ENCODE peak calls at places on chromosomes 7 and 10, in seven cellular contexts. N is ovary, E is psoas muscle, L is CD14-positive monocyte, P is foreskin fibroblast, I is lung, O is GM23338. W is an unnamed sample.

GRCh38 chr7:978049-978346 is 2.6 kb upstream of the COX19 start:
- DNase-seq in O (no peak), L (no peak), I (no peak), E (no peak), P (no peak), N (no peak), W (peak; percentile 62)

GRCh38 chr7:151537818-151538561 is 18.3 kb upstream of the RHEB start:
- DNase-seq in N (peak; percentile 55), I (no peak), P (peak; percentile 52), E (no peak), O (no peak), L (no peak), W (no peak)

GRCh38 chr10:88315746-88316145 is 267.4 kb downstream of the RNLS start:
- DNase-seq in N (no peak), E (no peak), O (no peak), L (no peak), I (no peak), P (peak; percentile 42), W (no peak)

GRCh38 chr10:5659702-5660528 is 6.5 kb downstream of the ASB13 start:
- DNase-seq in O (peak; percentile 20), N (no peak), I (peak; percentile 52), E (peak; percentile 62), L (peak; percentile 82), P (peak; percentile 89), W (peak; percentile 89)

GRCh38 chr10:5691786-5692185 is 7.1 kb downstream of the TASOR2 start:
- DNase-seq in E (no peak), P (no peak), I (no peak), L (no peak), O (peak; percentile 19), N (no peak), W (no peak)

GRCh38 chr10:19098803-19099202 is 50.2 kb downstream of the MALRD1 start:
- DNase-seq in N (no peak), O (no peak), L (no peak), I (no peak), P (no peak), E (no peak), W (no peak)

GRCh38 chr7:41880107-41880506 is 177.2 kb upstream of the INHBA start:
- DNase-seq in O (no peak), E (no peak), I (no peak), N (no peak), L (no peak), P (peak; percentile 65), W (no peak)

GRCh38 chr7:41007351-41007751 is 695.5 kb downstream of the INHBA start:
- DNase-seq in E (no peak), O (no peak), P (no peak), L (no peak), I (no peak), N (no peak), W (no peak)

GRCh38 chr10:90162464-90162863 is 461.1 kb downstream of the KIF20B start:
- DNase-seq in L (no peak), P (peak; percentile 86), N (no peak), E (no peak), O (no peak), I (no peak), W (no peak)

GRCh38 chr7:67955061-67955460 is 958.4 kb downstream of the TYW1 start:
- DNase-seq in E (no peak), O (no peak), P (no peak), I (no peak), N (no peak), L (no peak), W (no peak)

GRCh38 chr10:91796332-91797076 is 1.7 kb upstream of the TNKS2 start:
- DNase-seq in O (peak; percentile 72), L (no peak), N (peak; percentile 44), I (peak; percentile 39), P (peak; percentile 9), E (no peak), W (peak; percentile 77)

GRCh38 chr7:74092964-74093339 is 9.3 kb downstream of the LIMK1 start:
- DNase-seq in E (peak; percentile 70), N (peak; percentile 60), I (peak; percentile 42), L (peak; percentile 65), P (peak; percentile 46), O (peak; percentile 28), W (peak; percentile 87)

GRCh38 chr10:112087953-112088352 is 95.6 kb downstream of the GPAM start:
- DNase-seq in P (no peak), E (no peak), I (no peak), L (no peak), O (no peak), N (no peak), W (no peak)

GRCh38 chr10:117476281-117476680 is 66.3 kb upstream of the EMX2 start:
- DNase-seq in N (no peak), P (no peak), O (no peak), L (no peak), I (no peak), E (no peak), W (no peak)

GRCh38 chr7:87028636-87029035 is 30.8 kb downstream of the ELAPOR2 start:
- DNase-seq in E (no peak), I (no peak), P (no peak), L (no peak), N (no peak), O (peak; percentile 33), W (no peak)
- TF ChIP-seq CTCF in E (no peak), I (no peak), P (no peak), L (no peak), N (no peak), O (no peak), W (no peak)

GRCh38 chr10:126857178-126857806 is 47.9 kb upstream of the DOCK1 start:
- DNase-seq in P (no peak), N (no peak), I (no peak), E (no peak), L (no peak), O (no peak), W (no peak)
- TF ChIP-seq CTCF in P (no peak), N (no peak), I (no peak), E (no peak), L (no peak), O (peak; percentile 59), W (no peak)

DNA sequence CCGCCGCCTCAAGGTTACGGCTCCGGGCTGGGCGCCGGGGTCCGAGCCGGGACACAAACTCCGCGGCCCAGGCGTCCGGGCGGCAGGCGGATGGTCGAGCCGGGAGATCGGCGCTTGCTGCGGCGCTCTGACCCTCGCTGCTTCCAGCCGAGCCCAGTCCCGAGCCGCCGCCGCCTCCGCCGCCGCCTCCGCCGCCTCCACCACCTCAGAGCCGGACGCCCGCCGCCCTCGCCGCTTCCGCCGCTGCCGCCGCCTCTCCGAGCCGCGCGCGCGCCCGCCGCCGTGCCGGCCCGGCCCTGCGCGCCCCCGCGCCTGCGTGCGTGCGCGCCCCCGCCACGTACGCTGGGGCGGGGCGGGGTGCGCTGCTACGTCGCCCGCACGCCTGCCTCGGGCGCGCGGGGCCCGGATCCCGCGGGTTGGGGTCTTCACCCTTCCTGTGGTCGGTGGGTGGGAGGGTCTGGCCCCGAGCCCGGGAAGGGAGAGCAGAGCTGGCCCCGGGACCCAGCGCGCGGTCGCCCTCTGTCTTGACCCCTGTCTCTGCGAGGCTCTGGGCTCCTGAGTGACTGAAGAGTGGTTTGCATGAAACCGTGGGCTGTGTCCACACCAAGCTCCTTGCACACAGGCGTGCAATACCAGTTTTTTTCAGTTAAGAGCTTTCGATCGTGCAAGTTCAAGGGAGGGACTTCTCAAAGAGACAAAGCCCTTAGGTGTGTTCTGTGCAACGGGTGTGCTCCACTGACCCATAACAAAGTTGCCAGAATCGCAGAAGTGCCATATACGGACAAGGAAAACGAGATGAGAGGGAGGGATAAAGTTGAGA is at the start of gene SMURF1:
- DNase-seq in P (peak; percentile 85), O (peak; percentile 78), L (peak; percentile 53), N (peak; percentile 89), E (peak; percentile 75), I (peak; percentile 61), W (peak; percentile 91)
- TF ChIP-seq CTCF in P (no peak), O (no peak), L (no peak), N (no peak), E (no peak), I (no peak), W (no peak)

DNA sequence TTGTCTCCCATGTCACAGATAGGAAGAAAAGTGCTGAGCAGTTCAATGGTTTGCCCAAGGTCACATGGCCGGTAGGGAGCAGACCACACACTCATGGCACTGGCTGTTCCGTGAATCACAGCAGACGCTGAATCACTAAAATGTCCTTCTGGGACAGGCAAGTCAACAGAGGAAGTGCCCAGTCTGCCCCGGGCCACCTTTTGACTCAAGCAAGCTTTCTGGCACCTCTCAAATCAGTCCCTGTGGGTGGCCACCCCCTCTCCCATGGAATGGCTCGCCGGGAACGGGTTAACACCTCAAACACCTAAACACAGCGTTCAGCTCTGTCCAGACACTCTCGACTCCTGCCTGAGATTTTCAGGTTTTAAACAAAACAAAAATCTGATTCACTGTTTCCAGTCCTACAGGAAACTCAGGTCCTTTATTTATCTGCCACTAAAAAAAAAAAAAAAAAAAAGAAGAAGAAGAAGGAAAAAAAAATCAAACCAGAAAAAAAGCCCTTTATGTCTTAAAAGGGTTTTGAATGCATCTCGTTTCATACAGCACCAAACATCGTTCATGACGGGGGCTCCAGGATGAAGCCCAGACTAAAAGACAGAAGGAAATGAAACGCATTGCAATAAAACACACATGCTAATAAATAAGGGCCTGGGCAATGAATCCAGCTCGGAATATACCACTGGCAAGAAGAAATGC is 15.4 kb downstream of the CARD11 start:
- DNase-seq in E (peak; percentile 20), P (peak; percentile 58), L (no peak), N (no peak), O (no peak), I (no peak), W (no peak)
- TF ChIP-seq CTCF in E (no peak), P (no peak), L (no peak), N (no peak), O (no peak), I (no peak), W (no peak)

GRCh38 chr7:44307905-44308740 is 17.3 kb downstream of the CAMK2B start:
- DNase-seq in N (peak; percentile 20), L (no peak), O (no peak), I (peak; percentile 17), P (no peak), E (no peak), W (no peak)

GRCh38 chr7:44305564-44306507 is 19.6 kb downstream of the CAMK2B start:
- DNase-seq in L (no peak), O (no peak), E (no peak), P (no peak), N (peak; percentile 13), I (peak; percentile 24), W (no peak)

GRCh38 chr7:44306608-44307007 is 18.8 kb downstream of the CAMK2B start:
- DNase-seq in L (no peak), O (no peak), E (no peak), N (peak; percentile 9), P (no peak), I (no peak), W (no peak)

GRCh38 chr7:44308741-44309270 is 16.6 kb downstream of the CAMK2B start:
- DNase-seq in E (no peak), O (no peak), L (no peak), P (no peak), I (peak; percentile 28), N (peak; percentile 47), W (no peak)

GRCh38 chr7:44307301-44307900 is 18.0 kb downstream of the CAMK2B start:
- DNase-seq in L (no peak), E (no peak), N (peak; percentile 34), O (peak; percentile 62), I (peak; percentile 28), P (peak; percentile 75), W (peak; percentile 68)
- TF ChIP-seq CTCF in L (no peak), E (no peak), N (no peak), O (peak; percentile 66), I (no peak), P (peak; percentile 26), W (no peak)

DNA sequence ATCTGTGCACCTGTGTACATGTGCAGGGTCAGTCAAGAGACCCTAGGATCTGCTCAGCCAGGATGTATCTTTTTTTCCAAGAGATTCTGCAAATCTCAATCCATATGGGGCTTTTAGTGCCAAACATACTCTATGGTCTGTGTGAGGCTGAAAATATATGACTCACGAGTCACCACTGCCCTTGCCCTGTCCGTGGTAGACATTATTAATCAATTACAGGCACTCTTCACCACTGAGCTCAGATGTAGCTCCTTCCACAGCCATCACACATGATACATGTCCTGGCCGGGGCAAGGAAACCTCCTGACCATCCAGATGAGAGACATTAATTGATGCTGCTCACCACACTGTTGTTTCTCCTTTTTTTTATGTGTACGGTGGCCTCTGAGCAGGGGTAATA is 90.3 kb upstream of the RET start:
- DNase-seq in E (no peak), O (no peak), N (no peak), P (no peak), L (no peak), I (no peak), W (no peak)
- TF ChIP-seq CTCF in E (no peak), O (no peak), N (no peak), P (no peak), L (no peak), I (no peak), W (no peak)